ENCODE peak calls at places on chromosome 15, in nine cellular contexts. Z is cardiac fibroblast, P is AG04450, K is bronchial epithelial cell, X is fibroblast of lung, V is HCT116, R is endodermal cell, H is upper lobe of right lung, O is heart right ventricle. Q is an unnamed sample.

GRCh38 chr15:20294651-20295237 is 246.9 kb downstream of the GOLGA6L6 start:
- DNase-seq in Z (no peak), P (no peak), K (no peak), X (no peak), V (no peak), R (peak; percentile 44), H (peak; percentile 76), O (no peak), Q (no peak)

GRCh38 chr15:89197503-89197971 is 23.8 kb downstream of the RLBP1 start:
- DNase-seq in Z (no peak), P (no peak), K (peak; percentile 78), X (no peak), V (peak; percentile 21), R (peak; percentile 81), H (peak; percentile 73), O (no peak), Q (no peak)

GRCh38 chr15:37824717-37825382 is 109.6 kb upstream of the TMCO5A start:
- DNase-seq in Z (peak; percentile 82), P (peak; percentile 80), K (peak; percentile 95), X (peak; percentile 91), V (peak; percentile 21), R (peak; percentile 43), H (no peak), O (no peak), Q (peak; percentile 94)

GRCh38 chr15:34336333-34336732 is 1.2 kb downstream of the SLC12A6 start:
- DNase-seq in Z (no peak), P (no peak), K (no peak), X (no peak), V (no peak), R (no peak), H (no peak), O (no peak), Q (no peak)

GRCh38 chr15:38243278-38243677 is 9.4 kb upstream of the SPRED1 start:
- DNase-seq in Z (no peak), P (no peak), K (no peak), X (no peak), V (no peak), R (no peak), H (no peak), O (no peak), Q (no peak)

GRCh38 chr15:89492111-89492641 is 4.2 kb downstream of the RHCG start:
- DNase-seq in Z (no peak), P (no peak), K (no peak), X (no peak), V (no peak), R (peak; percentile 91), H (no peak), O (no peak), Q (peak; percentile 7)

GRCh38 chr15:98668566-98669308 is 20.4 kb downstream of the IGF1R start:
- DNase-seq in Z (peak; percentile 33), P (no peak), K (peak; percentile 91), X (peak; percentile 62), V (peak; percentile 28), R (peak; percentile 44), H (no peak), O (no peak), Q (peak; percentile 75)

GRCh38 chr15:80118956-80119355 is 33.8 kb upstream of the FAH start:
- DNase-seq in Z (no peak), P (no peak), K (no peak), X (no peak), V (no peak), R (no peak), H (no peak), O (no peak), Q (no peak)

GRCh38 chr15:68589012-68589411 is 10.2 kb downstream of the CORO2B start:
- DNase-seq in Z (no peak), P (no peak), K (no peak), X (no peak), V (no peak), R (no peak), H (no peak), O (no peak), Q (no peak)

GRCh38 chr15:34855397-34855796 is 60.0 kb upstream of the ACTC1 start:
- DNase-seq in Z (peak; percentile 86), P (peak; percentile 16), K (peak; percentile 71), X (peak; percentile 79), V (no peak), R (no peak), H (no peak), O (no peak), Q (peak; percentile 82)

GRCh38 chr15:25181290-25182097 is 226.7 kb downstream of the SNRPN start:
- DNase-seq in Z (no peak), P (no peak), K (no peak), X (no peak), V (no peak), R (peak; percentile 9), H (peak; percentile 40), O (peak; percentile 1), Q (no peak)

GRCh38 chr15:101406796-101407195 is 82.7 kb downstream of the PCSK6 start:
- DNase-seq in Z (no peak), P (no peak), K (no peak), X (no peak), V (no peak), R (no peak), H (peak; percentile 40), O (no peak), Q (no peak)

GRCh38 chr15:71400347-71400746 is 285.1 kb downstream of the THSD4 start:
- DNase-seq in Z (no peak), P (no peak), K (no peak), X (no peak), V (no peak), R (no peak), H (no peak), O (no peak), Q (no peak)

GRCh38 chr15:39192376-39192775 is 388.5 kb upstream of the THBS1 start:
- DNase-seq in Z (no peak), P (no peak), K (no peak), X (no peak), V (no peak), R (no peak), H (no peak), O (no peak), Q (no peak)

GRCh38 chr15:31217067-31217466 is 109.6 kb upstream of the KLF13 start:
- DNase-seq in Z (no peak), P (no peak), K (no peak), X (no peak), V (no peak), R (no peak), H (no peak), O (no peak), Q (no peak)
- H3K4me3 ChIP-seq in Z (no peak overlapping the region), P (no peak overlapping the region), K (no peak overlapping the region), X (no peak overlapping the region), V (peak overlapping the region; percentile 51), R (no peak overlapping the region), H (peak overlapping the region; percentile 63), O (no peak overlapping the region), Q (no peak overlapping the region)

DNA sequence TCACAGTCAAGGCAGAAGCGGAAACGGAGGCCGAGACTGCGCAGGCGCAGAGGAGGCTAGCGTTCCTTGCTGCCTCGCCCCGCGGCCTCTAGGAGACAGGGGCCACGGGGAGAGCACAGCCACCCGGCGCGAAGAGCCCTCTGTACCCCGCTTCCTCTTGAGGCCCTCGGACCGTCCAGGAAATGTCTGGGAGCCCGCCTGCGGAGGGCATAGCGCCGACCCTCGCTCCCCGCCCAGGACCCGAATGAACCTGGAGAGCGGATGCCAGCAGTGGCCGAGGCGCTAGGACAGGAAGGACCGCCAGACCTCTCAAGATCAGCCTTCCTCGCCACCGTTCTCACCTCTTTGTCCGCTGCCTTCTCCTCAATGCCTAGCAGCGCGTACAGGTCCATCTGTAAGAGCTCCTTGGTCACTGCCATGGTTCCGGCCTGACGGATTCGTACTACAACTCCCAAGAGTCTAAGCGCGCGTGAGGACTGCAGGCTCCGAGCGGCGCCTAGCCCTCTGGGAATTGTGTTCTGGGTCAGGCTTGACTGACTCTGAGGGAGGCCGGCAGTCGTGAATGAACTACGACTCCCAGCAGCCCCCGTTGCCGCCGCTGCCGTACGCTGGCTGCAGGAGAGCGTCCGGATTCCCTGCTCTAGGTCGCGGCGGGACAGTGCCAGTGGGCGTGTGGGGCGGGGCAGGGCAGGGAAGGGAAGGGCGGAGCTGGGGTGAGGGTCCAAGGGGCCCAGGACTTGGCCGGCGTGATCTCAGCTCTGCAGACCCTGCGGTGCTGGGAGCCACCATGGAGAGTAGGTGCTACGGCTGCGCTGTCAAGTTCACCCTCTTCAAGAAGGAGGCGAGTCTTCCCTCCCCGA is at the start of the genes DNAJC17 and ZFYVE19:
- DNase-seq in Z (peak; percentile 99), P (peak; percentile 91), K (peak; percentile 95), X (peak; percentile 97), V (peak; percentile 93), R (peak; percentile 99), H (peak; percentile 97), O (peak; percentile 95), Q (peak; percentile 99)
- TF ChIP-seq CTCF in Z (no peak), P (no peak), K (no peak), X (no peak), V (no peak), R (peak; percentile 31), H (no peak), O (no peak), Q (no peak)

GRCh38 chr15:91929509-91929908 is 76.0 kb downstream of the SLCO3A1 start:
- DNase-seq in Z (peak; percentile 59), P (no peak), K (no peak), X (no peak), V (no peak), R (no peak), H (no peak), O (no peak), Q (no peak)
- H3K4me3 ChIP-seq in Z (no peak overlapping the region), P (no peak overlapping the region), K (no peak overlapping the region), X (no peak overlapping the region), V (no peak overlapping the region), R (no peak overlapping the region), H (no peak overlapping the region), O (no peak overlapping the region), Q (no peak overlapping the region)

GRCh38 chr15:95760508-95760907 is 570.0 kb upstream of the NR2F2 start:
- DNase-seq in Z (peak; percentile 15), P (no peak), K (no peak), X (peak; percentile 17), V (no peak), R (peak; percentile 86), H (no peak), O (peak; percentile 12), Q (peak; percentile 33)
- TF ChIP-seq CTCF in Z (no peak), P (no peak), K (no peak), X (no peak), V (no peak), R (peak; percentile 78), H (no peak), O (no peak), Q (no peak)

GRCh38 chr15:64773606-64774555 is 1.5 kb downstream of the RBPMS2 start:
- DNase-seq in Z (no peak), P (no peak), K (no peak), X (no peak), V (no peak), R (peak; percentile 73), H (no peak), O (no peak), Q (no peak)
- H3K4me3 ChIP-seq in Z (peak overlapping the region; percentile 21), P (peak overlapping the region; percentile 54), K (no peak overlapping the region), X (no peak overlapping the region), V (peak overlapping the region; percentile 40), R (peak overlapping the region; percentile 96), H (peak overlapping the region; percentile 52), O (peak overlapping the region; percentile 67), Q (no peak overlapping the region)